ENCODE peak calls at places on chromosomes 4 and X, in six cellular contexts. One of them, this sample, is unnamed.

GRCh38 chr4:118974758-118975157 is 86.1 kb downstream of the SYNPO2 start:
- DNase-seq in memory B cell: no peak
- DNase-seq in neural crest cell: no peak
- DNase-seq in amygdala: no peak
- DNase-seq in activated CD4-positive, alpha-beta T cell treated with anti-CD3 and anti-CD28 coated beads, Interleukin-2, amount 50 U/mL, for 24 hours: no peak
- DNase-seq in HL-60: no peak
- DNase-seq in this sample: peak

GRCh38 chr4:128349921-128350320 is 62.3 kb upstream of the PGRMC2 start:
- DNase-seq in memory B cell: no peak
- DNase-seq in neural crest cell: no peak
- DNase-seq in amygdala: no peak
- DNase-seq in activated CD4-positive, alpha-beta T cell treated with anti-CD3 and anti-CD28 coated beads, Interleukin-2, amount 50 U/mL, for 24 hours: no peak
- DNase-seq in HL-60: no peak
- DNase-seq in this sample: peak

GRCh38 chrX:9538544-9539045 is 73.7 kb downstream of the TBL1X start:
- DNase-seq in memory B cell: no peak
- DNase-seq in neural crest cell: no peak
- DNase-seq in amygdala: no peak
- DNase-seq in activated CD4-positive, alpha-beta T cell treated with anti-CD3 and anti-CD28 coated beads, Interleukin-2, amount 50 U/mL, for 24 hours: no peak
- DNase-seq in HL-60: no peak
- DNase-seq in this sample: no peak

GRCh38 chr4:28225689-28226353 is 1365.2 kb downstream of the STIM2 start:
- DNase-seq in memory B cell: no peak
- DNase-seq in neural crest cell: no peak
- DNase-seq in amygdala: no peak
- DNase-seq in activated CD4-positive, alpha-beta T cell treated with anti-CD3 and anti-CD28 coated beads, Interleukin-2, amount 50 U/mL, for 24 hours: no peak
- DNase-seq in HL-60: no peak
- DNase-seq in this sample: no peak

GRCh38 chrX:37599735-37600134 is 28.3 kb downstream of the LANCL3 start:
- DNase-seq in memory B cell: no peak
- DNase-seq in neural crest cell: no peak
- DNase-seq in amygdala: no peak
- DNase-seq in activated CD4-positive, alpha-beta T cell treated with anti-CD3 and anti-CD28 coated beads, Interleukin-2, amount 50 U/mL, for 24 hours: no peak
- DNase-seq in HL-60: no peak
- DNase-seq in this sample: no peak

GRCh38 chr4:123363729-123364128 is 32.9 kb upstream of the SPRY1 start:
- DNase-seq in memory B cell: peak
- DNase-seq in neural crest cell: no peak
- DNase-seq in amygdala: no peak
- DNase-seq in activated CD4-positive, alpha-beta T cell treated with anti-CD3 and anti-CD28 coated beads, Interleukin-2, amount 50 U/mL, for 24 hours: no peak
- DNase-seq in HL-60: no peak
- DNase-seq in this sample: no peak

GRCh38 chr4:120071192-120071795 is 4.6 kb upstream of the MAD2L1 start:
- DNase-seq in memory B cell: peak
- DNase-seq in neural crest cell: peak
- DNase-seq in amygdala: peak
- DNase-seq in activated CD4-positive, alpha-beta T cell treated with anti-CD3 and anti-CD28 coated beads, Interleukin-2, amount 50 U/mL, for 24 hours: no peak
- DNase-seq in HL-60: no peak
- DNase-seq in this sample: peak

GRCh38 chrX:56733459-56734046 is 4.5 kb downstream of the NBDY start:
- DNase-seq in memory B cell: peak
- DNase-seq in neural crest cell: peak
- DNase-seq in amygdala: peak
- DNase-seq in activated CD4-positive, alpha-beta T cell treated with anti-CD3 and anti-CD28 coated beads, Interleukin-2, amount 50 U/mL, for 24 hours: no peak
- DNase-seq in HL-60: no peak
- DNase-seq in this sample: peak

GRCh38 chr4:146329042-146329716 is 114.8 kb downstream of the REELD1 start:
- DNase-seq in memory B cell: no peak
- DNase-seq in neural crest cell: no peak
- DNase-seq in amygdala: no peak
- DNase-seq in activated CD4-positive, alpha-beta T cell treated with anti-CD3 and anti-CD28 coated beads, Interleukin-2, amount 50 U/mL, for 24 hours: no peak
- DNase-seq in HL-60: no peak
- DNase-seq in this sample: peak

GRCh38 chrX:107574054-107574683 is 54.1 kb upstream of the PRPS1 start:
- DNase-seq in memory B cell: no peak
- DNase-seq in neural crest cell: no peak
- DNase-seq in amygdala: no peak
- DNase-seq in activated CD4-positive, alpha-beta T cell treated with anti-CD3 and anti-CD28 coated beads, Interleukin-2, amount 50 U/mL, for 24 hours: no peak
- DNase-seq in HL-60: no peak
- DNase-seq in this sample: peak

GRCh38 chr4:25367004-25367621 is 9.9 kb upstream of the ANAPC4 start:
- DNase-seq in memory B cell: peak
- DNase-seq in neural crest cell: no peak
- DNase-seq in amygdala: no peak
- DNase-seq in activated CD4-positive, alpha-beta T cell treated with anti-CD3 and anti-CD28 coated beads, Interleukin-2, amount 50 U/mL, for 24 hours: no peak
- DNase-seq in HL-60: no peak
- DNase-seq in this sample: peak

GRCh38 chr4:149404143-149404542 is 411.5 kb downstream of the IQCM start:
- DNase-seq in memory B cell: no peak
- DNase-seq in neural crest cell: no peak
- DNase-seq in amygdala: no peak
- DNase-seq in activated CD4-positive, alpha-beta T cell treated with anti-CD3 and anti-CD28 coated beads, Interleukin-2, amount 50 U/mL, for 24 hours: no peak
- DNase-seq in HL-60: no peak
- DNase-seq in this sample: no peak

GRCh38 chr4:160835789-160836188 is 1328.0 kb downstream of the FSTL5 start:
- DNase-seq in memory B cell: no peak
- DNase-seq in neural crest cell: no peak
- DNase-seq in amygdala: no peak
- DNase-seq in activated CD4-positive, alpha-beta T cell treated with anti-CD3 and anti-CD28 coated beads, Interleukin-2, amount 50 U/mL, for 24 hours: no peak
- DNase-seq in HL-60: no peak
- DNase-seq in this sample: no peak

GRCh38 chrX:150365051-150365952 is 2.2 kb downstream of the MAMLD1 start:
- DNase-seq in memory B cell: no peak
- DNase-seq in neural crest cell: peak
- DNase-seq in amygdala: no peak
- DNase-seq in activated CD4-positive, alpha-beta T cell treated with anti-CD3 and anti-CD28 coated beads, Interleukin-2, amount 50 U/mL, for 24 hours: no peak
- DNase-seq in HL-60: peak
- DNase-seq in this sample: peak

GRCh38 chr4:173924561-173924960 is 358.9 kb downstream of the FBXO8 start:
- DNase-seq in memory B cell: no peak
- DNase-seq in neural crest cell: no peak
- DNase-seq in amygdala: no peak
- DNase-seq in activated CD4-positive, alpha-beta T cell treated with anti-CD3 and anti-CD28 coated beads, Interleukin-2, amount 50 U/mL, for 24 hours: no peak
- DNase-seq in HL-60: no peak
- DNase-seq in this sample: no peak

GRCh38 chrX:101385795-101386541 is at the start of gene BTK:
- DNase-seq in memory B cell: peak
- DNase-seq in neural crest cell: no peak
- DNase-seq in amygdala: no peak
- DNase-seq in activated CD4-positive, alpha-beta T cell treated with anti-CD3 and anti-CD28 coated beads, Interleukin-2, amount 50 U/mL, for 24 hours: no peak
- DNase-seq in HL-60: peak
- DNase-seq in this sample: no peak

GRCh38 chrX:15336023-15336413 is 695 bp upstream of the PIGA start:
- DNase-seq in memory B cell: peak
- DNase-seq in neural crest cell: no peak
- DNase-seq in amygdala: no peak
- DNase-seq in activated CD4-positive, alpha-beta T cell treated with anti-CD3 and anti-CD28 coated beads, Interleukin-2, amount 50 U/mL, for 24 hours: no peak
- DNase-seq in HL-60: no peak
- DNase-seq in this sample: peak

GRCh38 chr4:80538276-80538926 is 202.9 kb downstream of the CFAP299 start:
- DNase-seq in memory B cell: no peak
- DNase-seq in neural crest cell: no peak
- DNase-seq in amygdala: no peak
- DNase-seq in activated CD4-positive, alpha-beta T cell treated with anti-CD3 and anti-CD28 coated beads, Interleukin-2, amount 50 U/mL, for 24 hours: no peak
- DNase-seq in HL-60: no peak
- DNase-seq in this sample: peak

GRCh38 chr4:54719378-54719777 is 61.6 kb downstream of the KIT start:
- DNase-seq in memory B cell: no peak
- DNase-seq in neural crest cell: no peak
- DNase-seq in amygdala: no peak
- DNase-seq in activated CD4-positive, alpha-beta T cell treated with anti-CD3 and anti-CD28 coated beads, Interleukin-2, amount 50 U/mL, for 24 hours: no peak
- DNase-seq in HL-60: no peak
- DNase-seq in this sample: peak

GRCh38 chr4:150007512-150007911 is 70.7 kb upstream of the DCLK2 start:
- DNase-seq in memory B cell: no peak
- DNase-seq in neural crest cell: no peak
- DNase-seq in amygdala: no peak
- DNase-seq in activated CD4-positive, alpha-beta T cell treated with anti-CD3 and anti-CD28 coated beads, Interleukin-2, amount 50 U/mL, for 24 hours: no peak
- DNase-seq in HL-60: no peak
- DNase-seq in this sample: peak

GRCh38 chr4:2689114-2689513 is 67.0 kb downstream of the TNIP2 start:
- DNase-seq in memory B cell: no peak
- DNase-seq in neural crest cell: no peak
- DNase-seq in amygdala: no peak
- DNase-seq in activated CD4-positive, alpha-beta T cell treated with anti-CD3 and anti-CD28 coated beads, Interleukin-2, amount 50 U/mL, for 24 hours: no peak
- DNase-seq in HL-60: no peak
- DNase-seq in this sample: no peak

GRCh38 chrX:44432641-44433040 is 89.2 kb upstream of the EFHC2 start:
- DNase-seq in memory B cell: no peak
- DNase-seq in neural crest cell: no peak
- DNase-seq in amygdala: no peak
- DNase-seq in activated CD4-positive, alpha-beta T cell treated with anti-CD3 and anti-CD28 coated beads, Interleukin-2, amount 50 U/mL, for 24 hours: no peak
- DNase-seq in HL-60: no peak
- DNase-seq in this sample: no peak

GRCh38 chr4:70061980-70062379 is 11.7 kb downstream of the HTN1 start:
- DNase-seq in memory B cell: no peak
- DNase-seq in neural crest cell: no peak
- DNase-seq in amygdala: no peak
- DNase-seq in activated CD4-positive, alpha-beta T cell treated with anti-CD3 and anti-CD28 coated beads, Interleukin-2, amount 50 U/mL, for 24 hours: no peak
- DNase-seq in HL-60: no peak
- DNase-seq in this sample: no peak

GRCh38 chr4:142367326-142368188 is 478.5 kb downstream of the INPP4B start:
- DNase-seq in memory B cell: no peak
- DNase-seq in neural crest cell: no peak
- DNase-seq in amygdala: no peak
- DNase-seq in activated CD4-positive, alpha-beta T cell treated with anti-CD3 and anti-CD28 coated beads, Interleukin-2, amount 50 U/mL, for 24 hours: no peak
- DNase-seq in HL-60: no peak
- DNase-seq in this sample: no peak

GRCh38 chr4:118730683-118731082 is 45.5 kb downstream of the METTL14 start:
- DNase-seq in memory B cell: no peak
- DNase-seq in neural crest cell: no peak
- DNase-seq in amygdala: no peak
- DNase-seq in activated CD4-positive, alpha-beta T cell treated with anti-CD3 and anti-CD28 coated beads, Interleukin-2, amount 50 U/mL, for 24 hours: no peak
- DNase-seq in HL-60: no peak
- DNase-seq in this sample: no peak

GRCh38 chr4:56426273-56426672 is 9.1 kb downstream of the PPAT start:
- DNase-seq in memory B cell: no peak
- DNase-seq in neural crest cell: no peak
- DNase-seq in amygdala: no peak
- DNase-seq in activated CD4-positive, alpha-beta T cell treated with anti-CD3 and anti-CD28 coated beads, Interleukin-2, amount 50 U/mL, for 24 hours: no peak
- DNase-seq in HL-60: no peak
- DNase-seq in this sample: no peak

GRCh38 chr4:165723051-165723805 is 149.8 kb upstream of the TLL1 start:
- DNase-seq in memory B cell: no peak
- DNase-seq in neural crest cell: no peak
- DNase-seq in amygdala: no peak
- DNase-seq in activated CD4-positive, alpha-beta T cell treated with anti-CD3 and anti-CD28 coated beads, Interleukin-2, amount 50 U/mL, for 24 hours: no peak
- DNase-seq in HL-60: no peak
- DNase-seq in this sample: peak

GRCh38 chr4:57102050-57102564 is 8.1 kb downstream of the IGFBP7 start:
- DNase-seq in memory B cell: no peak
- DNase-seq in neural crest cell: no peak
- DNase-seq in amygdala: no peak
- DNase-seq in activated CD4-positive, alpha-beta T cell treated with anti-CD3 and anti-CD28 coated beads, Interleukin-2, amount 50 U/mL, for 24 hours: no peak
- DNase-seq in HL-60: no peak
- DNase-seq in this sample: peak

GRCh38 chr4:10154241-10154640 is 37.6 kb upstream of the WDR1 start:
- DNase-seq in memory B cell: no peak
- DNase-seq in neural crest cell: no peak
- DNase-seq in amygdala: no peak
- DNase-seq in activated CD4-positive, alpha-beta T cell treated with anti-CD3 and anti-CD28 coated beads, Interleukin-2, amount 50 U/mL, for 24 hours: no peak
- DNase-seq in HL-60: no peak
- DNase-seq in this sample: no peak

GRCh38 chr4:7842384-7843279 is 97.0 kb downstream of the AFAP1 start:
- DNase-seq in memory B cell: no peak
- DNase-seq in neural crest cell: no peak
- DNase-seq in amygdala: no peak
- DNase-seq in activated CD4-positive, alpha-beta T cell treated with anti-CD3 and anti-CD28 coated beads, Interleukin-2, amount 50 U/mL, for 24 hours: no peak
- DNase-seq in HL-60: no peak
- DNase-seq in this sample: peak

GRCh38 chr4:6011686-6012085 is 6.5 kb downstream of the C4orf50 start:
- DNase-seq in memory B cell: no peak
- DNase-seq in neural crest cell: no peak
- DNase-seq in amygdala: no peak
- DNase-seq in activated CD4-positive, alpha-beta T cell treated with anti-CD3 and anti-CD28 coated beads, Interleukin-2, amount 50 U/mL, for 24 hours: no peak
- DNase-seq in HL-60: no peak
- DNase-seq in this sample: no peak

GRCh38 chrX:151801980-151802379 is 67.4 kb downstream of the CNGA2 start:
- DNase-seq in memory B cell: no peak
- DNase-seq in neural crest cell: no peak
- DNase-seq in amygdala: no peak
- DNase-seq in activated CD4-positive, alpha-beta T cell treated with anti-CD3 and anti-CD28 coated beads, Interleukin-2, amount 50 U/mL, for 24 hours: no peak
- DNase-seq in HL-60: no peak
- DNase-seq in this sample: no peak

GRCh38 chr4:56466910-56467283 is 520 bp upstream of the SRP72 start:
- DNase-seq in memory B cell: peak
- DNase-seq in neural crest cell: no peak
- DNase-seq in amygdala: no peak
- DNase-seq in activated CD4-positive, alpha-beta T cell treated with anti-CD3 and anti-CD28 coated beads, Interleukin-2, amount 50 U/mL, for 24 hours: no peak
- DNase-seq in HL-60: no peak
- DNase-seq in this sample: no peak

This sample was measured in astrocyte of the spinal cord.